ENCODE peak calls at places on chromosomes 3 and 15, in eight cellular contexts. O, L, I, W, C, R, N and S are unnamed samples.

GRCh38 chr15:74631935-74632560 is 16.4 kb downstream of the CLK3 start:
- DNase-seq in O (peak; percentile 52), L (peak; percentile 74), I (peak; percentile 59), W (peak; percentile 59), C (peak; percentile 64), R (peak; percentile 78), N (no peak), S (no peak)

GRCh38 chr3:106457278-106458210 is 588.7 kb upstream of the CBLB start:
- DNase-seq in O (peak; percentile 95), L (peak; percentile 82), I (no peak), W (peak; percentile 67), C (no peak), R (no peak), N (peak; percentile 60), S (peak; percentile 45)

GRCh38 chr3:51935886-51936755 is 5.6 kb downstream of the RRP9 start:
- DNase-seq in O (no peak), L (no peak), I (peak; percentile 14), W (no peak), C (no peak), R (no peak), N (no peak), S (no peak)

GRCh38 chr3:57596495-57597239 is 477 bp downstream of the ARF4 start:
- DNase-seq in O (peak; percentile 91), L (peak; percentile 68), I (peak; percentile 84), W (peak; percentile 55), C (peak; percentile 49), R (peak; percentile 75), N (peak; percentile 86), S (peak; percentile 68)

GRCh38 chr15:32669870-32670623 is 28.5 kb downstream of the SCG5 start:
- DNase-seq in O (peak; percentile 96), L (no peak), I (no peak), W (no peak), C (no peak), R (peak; percentile 47), N (no peak), S (no peak)

GRCh38 chr15:51931638-51932037 is 39.9 kb downstream of the LEO1 start:
- DNase-seq in O (peak; percentile 9), L (no peak), I (no peak), W (no peak), C (no peak), R (no peak), N (no peak), S (no peak)

GRCh38 chr3:160986060-160986459 is 119.1 kb downstream of the B3GALNT1 start:
- DNase-seq in O (no peak), L (no peak), I (no peak), W (no peak), C (no peak), R (no peak), N (no peak), S (no peak)

GRCh38 chr3:69370156-69370944 is 15.5 kb downstream of the FRMD4B start:
- DNase-seq in O (no peak), L (peak; percentile 22), I (peak; percentile 81), W (no peak), C (no peak), R (no peak), N (no peak), S (no peak)

GRCh38 chr3:128274837-128275236 is 121.6 kb downstream of the EEFSEC start:
- DNase-seq in O (peak; percentile 75), L (no peak), I (no peak), W (no peak), C (no peak), R (no peak), N (no peak), S (no peak)

GRCh38 chr15:85316244-85316934 is 64.0 kb upstream of the AKAP13 start:
- DNase-seq in O (no peak), L (peak; percentile 50), I (no peak), W (no peak), C (no peak), R (no peak), N (no peak), S (no peak)

GRCh38 chr15:85314653-85315052 is 65.8 kb upstream of the AKAP13 start:
- DNase-seq in O (no peak), L (no peak), I (no peak), W (no peak), C (no peak), R (no peak), N (no peak), S (no peak)

GRCh38 chr15:85318732-85319076 is 61.7 kb upstream of the AKAP13 start:
- DNase-seq in O (no peak), L (no peak), I (no peak), W (no peak), C (no peak), R (no peak), N (no peak), S (no peak)

GRCh38 chr15:85314139-85314538 is 66.3 kb upstream of the AKAP13 start:
- DNase-seq in O (no peak), L (no peak), I (no peak), W (no peak), C (no peak), R (no peak), N (no peak), S (no peak)

GRCh38 chr15:85318048-85318731 is 62.2 kb upstream of the AKAP13 start:
- DNase-seq in O (peak; percentile 79), L (peak; percentile 91), I (no peak), W (peak; percentile 26), C (no peak), R (no peak), N (no peak), S (peak; percentile 63)
- H3K4me3 ChIP-seq in O (no peak overlapping the region), L (no peak overlapping the region), I (no peak overlapping the region), W (no peak overlapping the region), C (no peak overlapping the region), R (no peak overlapping the region), N (no peak overlapping the region), S (peak overlapping the region; percentile 25)

GRCh38 chr15:43186003-43186353 is 775 bp downstream of the CCNDBP1 start:
- DNase-seq in O (no peak), L (no peak), I (no peak), W (peak; percentile 19), C (no peak), R (no peak), N (no peak), S (no peak)

GRCh38 chr15:43183270-43183669 is 1.9 kb upstream of the CCNDBP1 start:
- DNase-seq in O (no peak), L (no peak), I (no peak), W (no peak), C (no peak), R (no peak), N (no peak), S (no peak)

GRCh38 chr15:43187544-43188155 is 2.4 kb downstream of the CCNDBP1 start:
- DNase-seq in O (peak; percentile 77), L (peak; percentile 59), I (no peak), W (peak; percentile 76), C (no peak), R (peak; percentile 74), N (no peak), S (no peak)

GRCh38 chr15:43184407-43185160 is 619 bp upstream of the CCNDBP1 start:
- DNase-seq in O (no peak), L (no peak), I (no peak), W (no peak), C (no peak), R (no peak), N (no peak), S (no peak)

DNA sequence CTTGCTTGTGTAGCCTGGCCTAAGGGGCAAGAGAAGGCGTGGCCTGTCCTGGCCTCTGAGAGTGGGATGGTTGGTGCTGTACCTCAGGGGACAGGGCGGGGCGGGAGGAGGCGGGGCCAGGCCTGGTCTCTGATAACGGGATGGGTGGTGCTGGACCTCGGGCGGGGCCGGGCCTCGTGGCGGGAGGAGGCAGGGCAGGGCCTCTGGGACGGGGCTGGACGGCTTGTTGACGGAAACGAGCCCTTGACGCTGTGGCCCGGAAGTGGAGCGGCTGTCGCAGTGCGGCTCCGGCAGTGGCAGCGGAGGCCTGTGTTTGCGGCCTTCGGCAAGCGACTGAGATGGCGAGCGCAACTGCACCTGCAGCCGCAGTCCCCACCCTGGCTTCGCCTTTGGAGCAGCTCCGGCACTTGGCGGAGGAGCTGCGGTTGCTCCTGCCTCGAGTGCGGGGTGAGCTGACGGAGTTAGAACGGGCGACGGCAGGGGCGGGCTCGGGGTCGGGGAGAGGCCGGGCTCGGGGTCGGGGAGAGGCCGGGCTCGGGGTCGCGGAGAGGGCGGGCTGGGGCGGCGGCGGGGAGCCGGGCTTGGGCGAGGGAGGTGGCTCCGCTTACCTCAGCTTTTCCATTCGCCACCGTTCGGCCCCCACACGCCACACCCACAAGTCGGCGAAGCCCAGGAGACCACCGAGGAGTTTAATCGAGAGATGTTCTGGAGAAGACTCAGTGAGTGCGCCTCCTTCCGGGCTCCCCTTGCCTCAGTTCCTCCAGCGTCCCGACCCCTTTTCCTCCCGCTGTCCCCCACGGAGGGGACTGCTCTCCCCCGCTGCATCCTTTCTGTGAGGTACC is at the start of gene CCNDBP1:
- DNase-seq in O (peak; percentile 66), L (peak; percentile 97), I (peak; percentile 94), W (peak; percentile 97), C (peak; percentile 98), R (peak; percentile 98), N (peak; percentile 87), S (peak; percentile 97)
- TF ChIP-seq CTCF in O (peak; percentile 44), L (peak; percentile 55), I (peak; percentile 24), W (peak; percentile 40), C (peak; percentile 65), R (peak; percentile 54), N (peak; percentile 33), S (peak; percentile 57)

GRCh38 chr15:80561500-80561899 is 133.6 kb upstream of the ABHD17C start:
- DNase-seq in O (peak; percentile 57), L (no peak), I (no peak), W (no peak), C (no peak), R (no peak), N (no peak), S (no peak)

GRCh38 chr15:80560601-80561025 is 134.5 kb upstream of the ABHD17C start:
- DNase-seq in O (no peak), L (no peak), I (no peak), W (no peak), C (no peak), R (no peak), N (no peak), S (no peak)

GRCh38 chr15:80558631-80559319 is 136.3 kb upstream of the ABHD17C start:
- DNase-seq in O (no peak), L (no peak), I (no peak), W (no peak), C (no peak), R (no peak), N (no peak), S (no peak)

GRCh38 chr15:80559320-80559693 is 135.8 kb upstream of the ABHD17C start:
- DNase-seq in O (no peak), L (no peak), I (no peak), W (no peak), C (no peak), R (peak; percentile 20), N (no peak), S (no peak)

DNA sequence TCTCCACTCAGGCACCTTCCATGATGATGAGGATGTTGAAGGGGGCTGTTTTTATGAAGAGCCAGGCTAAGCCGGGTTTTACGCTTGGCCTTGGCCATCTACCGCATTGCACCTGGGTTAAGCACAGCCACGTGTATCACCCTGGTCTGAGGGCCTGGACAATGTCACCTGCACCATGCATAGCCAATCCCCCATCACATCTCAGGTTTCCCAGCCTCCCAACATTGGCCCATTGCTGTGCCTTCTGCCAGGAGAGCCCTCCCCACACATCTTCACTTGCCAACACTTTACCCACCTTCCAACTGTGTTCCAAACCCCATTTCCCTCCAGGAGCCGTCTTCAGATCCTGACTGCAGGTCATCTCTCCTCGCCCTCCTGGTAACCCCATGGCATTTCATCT is 135.3 kb upstream of the ABHD17C start:
- DNase-seq in O (no peak), L (no peak), I (no peak), W (no peak), C (no peak), R (no peak), N (no peak), S (no peak)
- H3K4me3 ChIP-seq in O (no peak overlapping the region), L (no peak overlapping the region), I (no peak overlapping the region), W (no peak overlapping the region), C (no peak overlapping the region), R (no peak overlapping the region), N (no peak overlapping the region), S (no peak overlapping the region)

GRCh38 chr3:50235716-50236483 is at the start of gene GNAI2:
- DNase-seq in O (peak; percentile 95), L (peak; percentile 99), I (peak; percentile 99), W (peak; percentile 98), C (peak; percentile 99), R (peak; percentile 99), N (peak; percentile 99), S (peak; percentile 99)
- TF ChIP-seq CTCF in O (no peak), L (no peak), I (no peak), W (no peak), C (no peak), R (no peak), N (no peak), S (no peak)